ENCODE peak calls at places on chromosome 11, in five cellular contexts. One of them, this sample, is unnamed.
A peak's percentile ranks its signal among the peaks of the same experiment; 100 is the strongest.

GRCh38 chr11:76288166-76288978 is 82.1 kb upstream of the WNT11 start:
- DNase-seq in CD4-positive, alpha-beta memory T cell: peak; percentile 31
- DNase-seq in IMR-90: no peak
- DNase-seq in prostate gland: no peak
- DNase-seq in effector memory CD4-positive, alpha-beta T cell: no peak
- DNase-seq in this sample: peak; percentile 80

GRCh38 chr11:627273-627585 is 248 bp upstream of the SCT start:
- DNase-seq in CD4-positive, alpha-beta memory T cell: no peak
- DNase-seq in IMR-90: no peak
- DNase-seq in prostate gland: no peak
- DNase-seq in effector memory CD4-positive, alpha-beta T cell: no peak
- DNase-seq in this sample: no peak

GRCh38 chr11:67656278-67656922 is 5.9 kb upstream of the ACY3 start:
- DNase-seq in CD4-positive, alpha-beta memory T cell: no peak
- DNase-seq in IMR-90: peak; percentile 7
- DNase-seq in prostate gland: no peak
- DNase-seq in effector memory CD4-positive, alpha-beta T cell: no peak
- DNase-seq in this sample: no peak

GRCh38 chr11:34302046-34302921 is 55.5 kb downstream of the ABTB2 start:
- DNase-seq in CD4-positive, alpha-beta memory T cell: no peak
- DNase-seq in IMR-90: peak; percentile 98
- DNase-seq in prostate gland: no peak
- DNase-seq in effector memory CD4-positive, alpha-beta T cell: no peak
- DNase-seq in this sample: no peak

GRCh38 chr11:17259931-17260499 is 16.5 kb upstream of the NUCB2 start:
- DNase-seq in CD4-positive, alpha-beta memory T cell: no peak
- DNase-seq in IMR-90: no peak
- DNase-seq in prostate gland: no peak
- DNase-seq in effector memory CD4-positive, alpha-beta T cell: no peak
- DNase-seq in this sample: no peak

GRCh38 chr11:58560842-58561241 is 14.8 kb downstream of the LPXN start:
- DNase-seq in CD4-positive, alpha-beta memory T cell: no peak
- DNase-seq in IMR-90: no peak
- DNase-seq in prostate gland: no peak
- DNase-seq in effector memory CD4-positive, alpha-beta T cell: no peak
- DNase-seq in this sample: no peak

GRCh38 chr11:6099577-6099976 is 7.9 kb upstream of the OR56B4 start:
- DNase-seq in CD4-positive, alpha-beta memory T cell: no peak
- DNase-seq in IMR-90: no peak
- DNase-seq in prostate gland: no peak
- DNase-seq in effector memory CD4-positive, alpha-beta T cell: no peak
- DNase-seq in this sample: no peak

GRCh38 chr11:67261942-67262681 is 4.2 kb upstream of the GRK2 start:
- DNase-seq in CD4-positive, alpha-beta memory T cell: no peak
- DNase-seq in IMR-90: no peak
- DNase-seq in prostate gland: no peak
- DNase-seq in effector memory CD4-positive, alpha-beta T cell: no peak
- DNase-seq in this sample: no peak

GRCh38 chr11:12087075-12087775 is 23.2 kb upstream of the MICAL2 start:
- DNase-seq in CD4-positive, alpha-beta memory T cell: peak; percentile 48
- DNase-seq in IMR-90: peak; percentile 78
- DNase-seq in prostate gland: no peak
- DNase-seq in effector memory CD4-positive, alpha-beta T cell: peak; percentile 24
- DNase-seq in this sample: peak; percentile 70

GRCh38 chr11:9091044-9091936 is at the start of gene SCUBE2:
- DNase-seq in CD4-positive, alpha-beta memory T cell: no peak
- DNase-seq in IMR-90: no peak
- DNase-seq in prostate gland: no peak
- DNase-seq in effector memory CD4-positive, alpha-beta T cell: no peak
- DNase-seq in this sample: no peak

GRCh38 chr11:124762077-124762623 is at the start of gene ESAM:
- DNase-seq in CD4-positive, alpha-beta memory T cell: peak; percentile 61
- DNase-seq in IMR-90: no peak
- DNase-seq in prostate gland: no peak
- DNase-seq in effector memory CD4-positive, alpha-beta T cell: peak; percentile 44
- DNase-seq in this sample: no peak

GRCh38 chr11:111135101-111135500 is 110.4 kb upstream of the POU2AF2 start:
- DNase-seq in CD4-positive, alpha-beta memory T cell: no peak
- DNase-seq in IMR-90: no peak
- DNase-seq in prostate gland: no peak
- DNase-seq in effector memory CD4-positive, alpha-beta T cell: no peak
- DNase-seq in this sample: no peak

GRCh38 chr11:70183032-70183431 is 20.1 kb upstream of the FADD start:
- DNase-seq in CD4-positive, alpha-beta memory T cell: no peak
- DNase-seq in IMR-90: no peak
- DNase-seq in prostate gland: no peak
- DNase-seq in effector memory CD4-positive, alpha-beta T cell: no peak
- DNase-seq in this sample: no peak

GRCh38 chr11:34174411-34175041 is 69.1 kb downstream of the NAT10 start:
- DNase-seq in CD4-positive, alpha-beta memory T cell: peak; percentile 76
- DNase-seq in IMR-90: peak; percentile 49
- DNase-seq in prostate gland: peak; percentile 83
- DNase-seq in effector memory CD4-positive, alpha-beta T cell: peak; percentile 52
- DNase-seq in this sample: peak; percentile 66

GRCh38 chr11:102111787-102112653 is 1.8 kb downstream of the YAP1 start:
- DNase-seq in CD4-positive, alpha-beta memory T cell: peak; percentile 24
- DNase-seq in IMR-90: peak; percentile 94
- DNase-seq in prostate gland: peak; percentile 62
- DNase-seq in effector memory CD4-positive, alpha-beta T cell: no peak
- DNase-seq in this sample: no peak

GRCh38 chr11:40168461-40168860 is 1291.0 kb downstream of the LRRC4C start:
- DNase-seq in CD4-positive, alpha-beta memory T cell: no peak
- DNase-seq in IMR-90: no peak
- DNase-seq in prostate gland: no peak
- DNase-seq in effector memory CD4-positive, alpha-beta T cell: no peak
- DNase-seq in this sample: no peak
- H3K27ac ChIP-seq in CD4-positive, alpha-beta memory T cell: no peak overlapping the region
- H3K27ac ChIP-seq in IMR-90: no peak overlapping the region
- H3K27ac ChIP-seq in prostate gland: no peak overlapping the region
- H3K27ac ChIP-seq in effector memory CD4-positive, alpha-beta T cell: no peak overlapping the region
- H3K27ac ChIP-seq in this sample: no peak overlapping the region

GRCh38 chr11:128517457-128518230 is 69.7 kb downstream of the ETS1 start:
- DNase-seq in CD4-positive, alpha-beta memory T cell: no peak
- DNase-seq in IMR-90: no peak
- DNase-seq in prostate gland: no peak
- DNase-seq in effector memory CD4-positive, alpha-beta T cell: no peak
- DNase-seq in this sample: no peak

GRCh38 chr11:128515766-128516466 is 71.4 kb downstream of the ETS1 start:
- DNase-seq in CD4-positive, alpha-beta memory T cell: peak; percentile 6
- DNase-seq in IMR-90: no peak
- DNase-seq in prostate gland: no peak
- DNase-seq in effector memory CD4-positive, alpha-beta T cell: no peak
- DNase-seq in this sample: no peak

GRCh38 chr11:128516467-128516778 is 70.9 kb downstream of the ETS1 start:
- DNase-seq in CD4-positive, alpha-beta memory T cell: no peak
- DNase-seq in IMR-90: no peak
- DNase-seq in prostate gland: no peak
- DNase-seq in effector memory CD4-positive, alpha-beta T cell: no peak
- DNase-seq in this sample: no peak

GRCh38 chr11:128518493-128519207 is 68.7 kb downstream of the ETS1 start:
- DNase-seq in CD4-positive, alpha-beta memory T cell: no peak
- DNase-seq in IMR-90: no peak
- DNase-seq in prostate gland: no peak
- DNase-seq in effector memory CD4-positive, alpha-beta T cell: no peak
- DNase-seq in this sample: no peak

GRCh38 chr11:128516886-128517285 is 70.5 kb downstream of the ETS1 start:
- DNase-seq in CD4-positive, alpha-beta memory T cell: no peak
- DNase-seq in IMR-90: no peak
- DNase-seq in prostate gland: no peak
- DNase-seq in effector memory CD4-positive, alpha-beta T cell: no peak
- DNase-seq in this sample: no peak
- H3K4me3 ChIP-seq in CD4-positive, alpha-beta memory T cell: peak overlapping the region; percentile 92
- H3K4me3 ChIP-seq in IMR-90: no peak overlapping the region
- H3K4me3 ChIP-seq in prostate gland: no peak overlapping the region
- H3K4me3 ChIP-seq in effector memory CD4-positive, alpha-beta T cell: peak overlapping the region; percentile 90
- H3K4me3 ChIP-seq in this sample: no peak overlapping the region

GRCh38 chr11:31652528-31652927 is 143.0 kb downstream of the ELP4 start:
- DNase-seq in CD4-positive, alpha-beta memory T cell: no peak
- DNase-seq in IMR-90: no peak
- DNase-seq in prostate gland: no peak
- DNase-seq in effector memory CD4-positive, alpha-beta T cell: no peak
- DNase-seq in this sample: no peak

GRCh38 chr11:31651822-31652221 is 142.3 kb downstream of the ELP4 start:
- DNase-seq in CD4-positive, alpha-beta memory T cell: no peak
- DNase-seq in IMR-90: no peak
- DNase-seq in prostate gland: no peak
- DNase-seq in effector memory CD4-positive, alpha-beta T cell: no peak
- DNase-seq in this sample: no peak

GRCh38 chr11:31649129-31649528 is 139.6 kb downstream of the ELP4 start:
- DNase-seq in CD4-positive, alpha-beta memory T cell: no peak
- DNase-seq in IMR-90: no peak
- DNase-seq in prostate gland: no peak
- DNase-seq in effector memory CD4-positive, alpha-beta T cell: no peak
- DNase-seq in this sample: no peak

GRCh38 chr11:31649567-31649966 is 140.0 kb downstream of the ELP4 start:
- DNase-seq in CD4-positive, alpha-beta memory T cell: no peak
- DNase-seq in IMR-90: no peak
- DNase-seq in prostate gland: no peak
- DNase-seq in effector memory CD4-positive, alpha-beta T cell: no peak
- DNase-seq in this sample: no peak

DNA sequence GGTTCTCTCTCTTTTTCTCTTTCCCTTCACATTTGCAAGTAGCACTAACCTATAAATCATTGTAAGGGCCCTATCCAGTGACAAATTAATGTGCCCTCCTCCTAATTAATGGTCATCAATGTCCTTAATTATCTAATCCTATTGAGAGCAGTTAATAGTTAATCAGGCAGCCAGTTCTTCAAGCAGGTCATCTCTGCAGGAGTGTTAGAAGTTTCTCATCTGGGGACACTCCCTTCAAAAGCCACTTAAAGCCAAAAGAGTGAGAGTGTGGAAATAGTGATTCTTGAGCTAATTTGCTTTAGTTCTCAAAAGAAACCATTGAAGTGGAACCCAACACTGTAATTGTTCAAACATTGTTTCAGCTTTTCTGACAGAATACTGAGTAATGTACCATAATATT is 141.6 kb downstream of the ELP4 start:
- DNase-seq in CD4-positive, alpha-beta memory T cell: no peak
- DNase-seq in IMR-90: no peak
- DNase-seq in prostate gland: no peak
- DNase-seq in effector memory CD4-positive, alpha-beta T cell: no peak
- DNase-seq in this sample: no peak
- H3K27ac ChIP-seq in CD4-positive, alpha-beta memory T cell: no peak overlapping the region
- H3K27ac ChIP-seq in IMR-90: no peak overlapping the region
- H3K27ac ChIP-seq in prostate gland: no peak overlapping the region
- H3K27ac ChIP-seq in effector memory CD4-positive, alpha-beta T cell: no peak overlapping the region
- H3K27ac ChIP-seq in this sample: no peak overlapping the region

GRCh38 chr11:20132667-20133039 is 27.6 kb downstream of the DBX1 start:
- DNase-seq in CD4-positive, alpha-beta memory T cell: no peak
- DNase-seq in IMR-90: no peak
- DNase-seq in prostate gland: no peak
- DNase-seq in effector memory CD4-positive, alpha-beta T cell: no peak
- DNase-seq in this sample: no peak
- H3K4me3 ChIP-seq in CD4-positive, alpha-beta memory T cell: no peak overlapping the region
- H3K4me3 ChIP-seq in IMR-90: no peak overlapping the region
- H3K4me3 ChIP-seq in prostate gland: no peak overlapping the region
- H3K4me3 ChIP-seq in effector memory CD4-positive, alpha-beta T cell: peak overlapping the region; percentile 55
- H3K4me3 ChIP-seq in this sample: no peak overlapping the region

GRCh38 chr11:74370122-74370521 is 28.1 kb downstream of the PGM2L1 start:
- DNase-seq in CD4-positive, alpha-beta memory T cell: no peak
- DNase-seq in IMR-90: no peak
- DNase-seq in prostate gland: no peak
- DNase-seq in effector memory CD4-positive, alpha-beta T cell: no peak
- DNase-seq in this sample: no peak
- H3K27ac ChIP-seq in CD4-positive, alpha-beta memory T cell: no peak overlapping the region
- H3K27ac ChIP-seq in IMR-90: no peak overlapping the region
- H3K27ac ChIP-seq in prostate gland: no peak overlapping the region
- H3K27ac ChIP-seq in effector memory CD4-positive, alpha-beta T cell: no peak overlapping the region
- H3K27ac ChIP-seq in this sample: no peak overlapping the region

This sample was measured in DND-41.